ENCODE peak calls at places on chromosomes 12 and 14, in eight cellular contexts. P is activated T-cell treated with anti-CD3 and anti-CD28 coated beads for 4 hours, J is RPMI7951, G is cerebellar cortex, Z is mammary epithelial cell, B is transverse colon, I is LoVo, L is tibial artery. W is an unnamed sample.

GRCh38 chr14:97382616-97383226 is 585.5 kb downstream of the VRK1 start:
- DNase-seq in I (no peak), P (no peak), G (no peak), B (no peak), J (no peak), Z (no peak), L (no peak), W (no peak)

GRCh38 chr14:92040431-92041040 is 677 bp upstream of the TRIP11 start:
- DNase-seq in Z (peak; percentile 54), I (peak; percentile 37), L (no peak), G (peak; percentile 88), B (peak; percentile 37), P (no peak), J (peak; percentile 69), W (peak; percentile 80)

GRCh38 chr14:70660967-70661871 is 19.5 kb downstream of the TTC9 start:
- DNase-seq in J (peak; percentile 16), B (peak; percentile 39), Z (no peak), L (no peak), P (peak; percentile 20), I (no peak), G (peak; percentile 18), W (no peak)

GRCh38 chr12:83130178-83130577 is 443.5 kb downstream of the TMTC2 start:
- DNase-seq in Z (no peak), I (no peak), G (no peak), B (no peak), P (no peak), J (no peak), L (no peak), W (no peak)

GRCh38 chr12:121001841-121002483 is 14.3 kb downstream of the C12orf43 start:
- DNase-seq in L (no peak), P (no peak), Z (no peak), B (no peak), G (no peak), I (no peak), J (no peak), W (no peak)

GRCh38 chr14:29630566-29631160 is 297.0 kb downstream of the PRKD1 start:
- DNase-seq in B (no peak), G (no peak), P (no peak), Z (peak; percentile 66), J (no peak), I (no peak), L (no peak), W (no peak)

GRCh38 chr14:50741571-50741970 is 73.5 kb upstream of the SAV1 start:
- DNase-seq in G (no peak), L (no peak), P (no peak), Z (peak; percentile 72), I (no peak), J (no peak), B (no peak), W (peak; percentile 60)

GRCh38 chr14:76603713-76604112 is 157.6 kb upstream of the VASH1 start:
- DNase-seq in B (no peak), J (no peak), P (no peak), I (no peak), L (no peak), G (no peak), Z (no peak), W (no peak)

GRCh38 chr12:43370299-43370698 is 181.7 kb downstream of the ADAMTS20 start:
- DNase-seq in B (no peak), P (no peak), L (no peak), I (peak; percentile 26), G (no peak), J (peak; percentile 35), Z (peak; percentile 93), W (peak; percentile 80)

GRCh38 chr14:101174522-101174838 is 271.0 kb upstream of the RTL1 start:
- DNase-seq in L (no peak), I (no peak), G (peak; percentile 20), J (no peak), Z (no peak), B (no peak), P (no peak), W (no peak)

GRCh38 chr14:74988131-74988530 is 14.6 kb upstream of the EIF2B2 start:
- DNase-seq in G (no peak), P (no peak), B (no peak), I (peak; percentile 37), L (no peak), Z (peak; percentile 90), J (peak; percentile 55), W (peak; percentile 92)

GRCh38 chr12:90058721-90059120 is 350.1 kb upstream of the ATP2B1 start:
- DNase-seq in Z (peak; percentile 71), G (no peak), J (peak; percentile 63), I (no peak), B (no peak), P (no peak), L (no peak), W (peak; percentile 79)

GRCh38 chr12:123907726-123908476 is 64.7 kb downstream of the CCDC92 start:
- DNase-seq in Z (peak; percentile 47), B (no peak), I (no peak), G (peak; percentile 63), P (no peak), L (no peak), J (no peak), W (no peak)

GRCh38 chr12:95918194-95918993 is 24.0 kb downstream of the CCDC38 start:
- DNase-seq in P (peak; percentile 21), L (no peak), I (peak; percentile 66), J (peak; percentile 52), G (peak; percentile 53), Z (peak; percentile 57), B (peak; percentile 15), W (peak; percentile 71)

GRCh38 chr14:21201732-21202462 is 46.0 kb upstream of the OR5AU1 start:
- DNase-seq in P (no peak), J (no peak), B (no peak), I (no peak), G (peak; percentile 8), L (no peak), Z (no peak), W (no peak)